ENCODE peak calls at places on chromosomes 4 and X, in five cellular contexts. O is mammary epithelial cell; N is HepG2; S is CD4-positive, alpha-beta T cell; Z is cardiac muscle cell. P is an unnamed sample.
A peak's percentile ranks its signal among the peaks of the same experiment; 100 is the strongest.

GRCh38 chrX:13088155-13088485 is 43.7 kb upstream of the FAM9C start:
- DNase-seq in S (no peak), Z (no peak), N (no peak), O (no peak), P (no peak)

GRCh38 chr4:113248320-113248719 is 198.9 kb downstream of the ANK2 start:
- DNase-seq in N (peak; percentile 10), Z (no peak), O (no peak), S (no peak), P (no peak)

GRCh38 chr4:128060620-128061565 is at the start of gene LARP1B:
- DNase-seq in N (peak; percentile 91), S (peak; percentile 92), O (peak; percentile 98), Z (peak; percentile 99), P (peak; percentile 96)

GRCh38 chrX:39716401-39716800 is 381.4 kb downstream of the BCOR start:
- DNase-seq in N (no peak), O (no peak), S (no peak), Z (no peak), P (no peak)

GRCh38 chr4:159319027-159319426 is 216.1 kb downstream of the RAPGEF2 start:
- DNase-seq in O (no peak), S (no peak), Z (no peak), N (no peak), P (no peak)

GRCh38 chrX:123489011-123489410 is 243.8 kb downstream of the THOC2 start:
- DNase-seq in N (no peak), Z (peak; percentile 17), S (no peak), O (no peak), P (no peak)

GRCh38 chr4:84952004-84952403 is 14.5 kb downstream of the WDFY3 start:
- DNase-seq in N (peak; percentile 62), Z (peak; percentile 29), S (no peak), O (peak; percentile 99), P (no peak)

GRCh38 chr4:23923141-23923540 is 33.3 kb upstream of the PPARGC1A start:
- DNase-seq in N (no peak), O (peak; percentile 48), S (no peak), Z (no peak), P (no peak)

GRCh38 chr4:169724251-169724650 is 33.5 kb downstream of the HPF1 start:
- DNase-seq in N (no peak), S (no peak), Z (peak; percentile 63), O (peak; percentile 12), P (no peak)

GRCh38 chrX:49053223-49054072 is 5.4 kb upstream of the CCDC120 start:
- DNase-seq in Z (peak; percentile 64), O (no peak), N (peak; percentile 45), S (peak; percentile 65), P (peak; percentile 50)

GRCh38 chr4:98969813-98970212 is 25.7 kb upstream of the METAP1 start:
- DNase-seq in N (no peak), Z (no peak), O (no peak), S (no peak), P (no peak)

GRCh38 chrX:110315541-110315940 is 2.3 kb downstream of the AMMECR1 start:
- DNase-seq in O (no peak), S (no peak), Z (peak; percentile 19), N (no peak), P (no peak)

GRCh38 chr4:123528501-123529277 is 132.1 kb downstream of the SPRY1 start:
- DNase-seq in Z (no peak), O (peak; percentile 45), S (no peak), N (peak; percentile 80), P (no peak)

GRCh38 chr4:84632092-84632491 is 49.2 kb downstream of the CDS1 start:
- DNase-seq in O (peak; percentile 79), S (no peak), N (no peak), Z (peak; percentile 92), P (no peak)

GRCh38 chr4:75678965-75679364 is 5.8 kb upstream of the G3BP2 start:
- DNase-seq in N (no peak), O (no peak), Z (no peak), S (no peak), P (no peak)

GRCh38 chr4:148831945-148832344 is 389.7 kb upstream of the NR3C2 start:
- DNase-seq in S (no peak), Z (peak; percentile 69), O (peak; percentile 95), N (no peak), P (no peak)

GRCh38 chr4:187354740-187355139 is 631.1 kb upstream of the FAT1 start:
- DNase-seq in Z (no peak), N (no peak), S (no peak), O (peak; percentile 92), P (no peak)

GRCh38 chr4:102819588-102820365 is 7.6 kb downstream of the UBE2D3 start:
- DNase-seq in Z (no peak), O (no peak), N (no peak), S (no peak), P (no peak)

GRCh38 chr4:102817613-102818268 is 9.6 kb downstream of the UBE2D3 start:
- DNase-seq in Z (no peak), O (no peak), S (no peak), N (no peak), P (no peak)

GRCh38 chr4:102815981-102816380 is 11.4 kb downstream of the UBE2D3 start:
- DNase-seq in Z (peak; percentile 48), S (no peak), N (peak; percentile 66), O (peak; percentile 87), P (no peak)

DNA sequence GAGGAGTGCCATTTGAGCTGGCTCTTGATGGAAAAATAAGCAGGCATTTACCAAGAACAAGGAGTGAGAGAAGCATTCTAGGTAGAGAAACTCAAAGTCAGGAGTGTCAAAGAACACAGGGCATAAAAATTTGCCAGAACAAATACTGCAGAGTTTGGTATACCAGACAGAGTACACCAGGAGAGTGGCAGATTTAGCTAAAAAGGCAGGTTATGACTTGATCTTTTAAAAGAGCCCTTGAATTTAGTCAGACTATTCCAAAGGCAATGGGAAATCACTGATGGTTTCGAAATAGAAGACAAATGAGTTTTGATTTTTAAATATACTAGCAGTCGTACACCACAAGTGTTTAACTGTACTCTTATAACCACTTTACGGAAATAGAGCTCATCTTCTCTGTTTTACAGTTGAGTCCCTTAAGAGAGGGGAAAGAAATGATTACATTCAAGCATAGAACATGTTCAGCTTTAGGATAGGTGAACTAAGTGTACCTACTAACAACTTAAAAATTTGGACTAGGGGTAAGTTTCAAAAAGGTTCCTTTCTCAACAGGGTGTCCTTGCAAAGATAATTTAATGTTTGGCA is 10.2 kb downstream of the UBE2D3 start:
- DNase-seq in S (no peak), N (no peak), Z (no peak), O (peak; percentile 67), P (no peak)
- H3K27ac ChIP-seq in S (no peak overlapping the region), N (no peak overlapping the region), Z (peak overlapping the region; percentile 54), O (peak overlapping the region; percentile 80), P (no peak overlapping the region)

GRCh38 chr4:89712141-89712540 is 124.8 kb downstream of the SNCA start:
- DNase-seq in Z (peak; percentile 77), N (no peak), S (no peak), O (no peak), P (no peak)

GRCh38 chr4:89703831-89704230 is 133.1 kb downstream of the SNCA start:
- DNase-seq in Z (no peak), N (no peak), O (no peak), S (no peak), P (no peak)

GRCh38 chr4:89707467-89707866 is 129.5 kb downstream of the SNCA start:
- DNase-seq in O (no peak), N (no peak), S (no peak), Z (no peak), P (no peak)

GRCh38 chr4:89704651-89705395 is 132.1 kb downstream of the SNCA start:
- DNase-seq in S (no peak), Z (no peak), N (no peak), O (no peak), P (no peak)

DNA sequence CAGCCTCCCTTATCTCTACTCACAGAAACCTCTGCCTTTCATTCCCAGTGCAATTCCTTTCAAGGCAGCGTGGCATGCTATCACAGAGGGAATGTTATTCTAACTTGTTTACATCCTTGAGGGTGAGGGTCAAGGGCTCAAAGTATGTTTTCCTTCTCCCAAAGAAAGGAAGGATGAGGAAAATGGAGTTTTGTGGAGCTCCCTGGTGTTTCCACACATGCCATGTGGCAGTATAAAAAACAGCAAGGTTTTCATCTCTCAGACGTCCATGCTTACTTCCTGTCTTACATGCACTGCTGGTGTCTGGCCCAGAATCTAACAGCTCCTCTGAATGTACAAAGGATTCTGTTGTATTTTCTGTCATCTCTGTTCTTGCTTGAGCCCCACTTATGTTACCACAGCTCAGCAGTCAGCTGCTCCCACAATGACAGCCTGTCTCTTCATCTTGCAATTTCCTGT is 128.0 kb downstream of the SNCA start:
- DNase-seq in Z (peak; percentile 85), S (no peak), O (no peak), N (no peak), P (no peak)
- TF ChIP-seq CTCF in Z (no peak), S (no peak), O (no peak), N (no peak), P (no peak)

DNA sequence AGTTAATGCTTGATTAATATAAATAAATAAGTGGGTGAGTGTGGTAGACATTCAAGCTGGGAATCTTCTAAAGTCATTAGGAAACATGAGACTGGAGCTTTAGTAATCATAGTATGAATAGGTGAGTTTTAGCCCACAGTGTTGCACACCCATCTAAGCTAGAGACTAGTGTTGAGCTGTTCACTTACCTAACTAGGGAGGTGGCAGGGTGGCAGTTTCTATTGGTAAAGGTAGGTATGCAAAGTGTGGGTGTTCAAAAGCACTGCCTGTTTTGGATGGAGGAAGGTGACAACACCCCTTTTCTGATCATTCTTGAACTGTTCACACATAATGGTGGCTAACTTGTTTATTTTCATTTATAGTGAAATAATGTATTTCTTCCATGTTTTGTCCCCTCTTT is 41.3 kb downstream of the PLS3 start:
- DNase-seq in O (peak; percentile 37), Z (no peak), S (no peak), N (no peak), P (no peak)
- H3K27ac ChIP-seq in O (no peak overlapping the region), Z (peak overlapping the region; percentile 28), S (no peak overlapping the region), N (no peak overlapping the region), P (peak overlapping the region; percentile 76)

GRCh38 chr4:170875868-170876267 is 786.1 kb upstream of the AADAT start:
- DNase-seq in N (peak; percentile 8), O (no peak), S (no peak), Z (no peak), P (no peak)
- TF ChIP-seq CTCF in N (no peak), O (peak; percentile 38), S (no peak), Z (no peak), P (no peak)

GRCh38 chrX:150199181-150199580 is 163.9 kb upstream of the MAMLD1 start:
- DNase-seq in N (no peak), S (no peak), Z (no peak), O (no peak), P (no peak)

GRCh38 chrX:150201391-150201790 is 161.7 kb upstream of the MAMLD1 start:
- DNase-seq in S (no peak), N (no peak), O (no peak), Z (no peak), P (no peak)

GRCh38 chrX:150200820-150201287 is 162.3 kb upstream of the MAMLD1 start:
- DNase-seq in N (peak; percentile 54), O (peak; percentile 98), S (no peak), Z (peak; percentile 94), P (no peak)

GRCh38 chrX:150199803-150200202 is 163.3 kb upstream of the MAMLD1 start:
- DNase-seq in Z (no peak), S (no peak), O (no peak), N (no peak), P (no peak)

GRCh38 chrX:150200361-150200760 is 162.8 kb upstream of the MAMLD1 start:
- DNase-seq in Z (no peak), S (no peak), O (no peak), N (no peak), P (no peak)
- H3K27ac ChIP-seq in Z (no peak overlapping the region), S (no peak overlapping the region), O (no peak overlapping the region), N (no peak overlapping the region), P (no peak overlapping the region)